ENCODE peak calls at places on chromosomes 4 and X, in five cellular contexts. P, F, B, W and H are unnamed samples.

GRCh38 chr4:154208424-154208823 is 283.2 kb downstream of the DCHS2 start:
- DNase-seq in P (no peak), W (no peak), F (no peak), B (no peak), H (no peak)

GRCh38 chrX:110204986-110205385 is 112.9 kb downstream of the AMMECR1 start:
- DNase-seq in P (no peak), W (peak; percentile 84), F (no peak), B (no peak), H (peak; percentile 71)

GRCh38 chrX:109839694-109840358 is 106.8 kb upstream of the ACSL4 start:
- DNase-seq in W (no peak), P (no peak), B (no peak), F (no peak), H (peak; percentile 74)

GRCh38 chr4:144894525-144894924 is 203.5 kb downstream of the ANAPC10 start:
- DNase-seq in P (no peak), F (peak; percentile 9), B (no peak), W (peak; percentile 28), H (peak; percentile 94)

GRCh38 chr4:94673961-94674360 is 83.8 kb upstream of the BMPR1B start:
- DNase-seq in P (no peak), B (no peak), F (no peak), W (no peak), H (no peak)

GRCh38 chr4:103445377-103445776 is 247.2 kb upstream of the CENPE start:
- DNase-seq in P (no peak), B (no peak), F (no peak), W (no peak), H (no peak)

GRCh38 chr4:95549246-95550138 is 719 bp upstream of the UNC5C start:
- DNase-seq in W (peak; percentile 8), P (peak; percentile 18), B (peak; percentile 84), F (peak; percentile 47), H (peak; percentile 58)

GRCh38 chrX:34778961-34779360 is 121.9 kb upstream of the TMEM47 start:
- DNase-seq in P (no peak), W (peak; percentile 63), F (no peak), B (no peak), H (peak; percentile 24)

GRCh38 chr4:6873291-6873690 is 36.3 kb upstream of the TBC1D14 start:
- DNase-seq in F (no peak), W (no peak), P (no peak), B (no peak), H (peak; percentile 25)

GRCh38 chr4:24559032-24559821 is 25.1 kb downstream of the DHX15 start:
- DNase-seq in P (no peak), B (no peak), W (peak; percentile 26), F (no peak), H (no peak)

GRCh38 chr4:41452484-41453225 is 85.3 kb upstream of the LIMCH1 start:
- DNase-seq in F (no peak), B (no peak), P (no peak), W (no peak), H (no peak)

GRCh38 chr4:14906805-14907204 is 95.5 kb upstream of the CPEB2 start:
- DNase-seq in B (no peak), F (no peak), P (no peak), W (no peak), H (no peak)

GRCh38 chr4:78059524-78059889 is 2.4 kb downstream of the FRAS1 start:
- DNase-seq in P (no peak), B (no peak), W (peak; percentile 85), F (peak; percentile 47), H (peak; percentile 84)

GRCh38 chr4:17595471-17596005 is 18.5 kb downstream of the LAP3 start:
- DNase-seq in P (no peak), F (no peak), B (no peak), W (no peak), H (no peak)

GRCh38 chrX:1205681-1206611 is 6.5 kb downstream of the CRLF2 start:
- DNase-seq in B (peak; percentile 82), F (peak; percentile 62), P (no peak), W (peak; percentile 62), H (peak; percentile 53)

GRCh38 chr4:92012899-92013867 is 290.6 kb upstream of the GRID2 start:
- DNase-seq in F (peak; percentile 87), P (no peak), W (no peak), B (no peak), H (no peak)
- TF ChIP-seq CTCF in F (peak; percentile 31), P (no peak), W (no peak), B (no peak), H (peak; percentile 0)

GRCh38 chrX:39445336-39445735 is 644.1 kb downstream of the MID1IP1 start:
- DNase-seq in F (peak; percentile 77), B (no peak), W (no peak), P (no peak), H (peak; percentile 6)
- TF ChIP-seq CTCF in F (no peak), B (no peak), W (no peak), P (peak; percentile 23), H (peak; percentile 24)

GRCh38 chrX:19702856-19703255 is 184.5 kb downstream of the SH3KBP1 start:
- DNase-seq in B (no peak), P (no peak), F (no peak), W (no peak), H (no peak)

GRCh38 chrX:19707472-19707871 is 179.9 kb downstream of the SH3KBP1 start:
- DNase-seq in F (no peak), P (no peak), B (no peak), W (no peak), H (peak; percentile 25)

GRCh38 chrX:19708683-19709082 is 178.7 kb downstream of the SH3KBP1 start:
- DNase-seq in B (no peak), F (no peak), W (no peak), P (no peak), H (no peak)

GRCh38 chrX:19704117-19704516 is 183.3 kb downstream of the SH3KBP1 start:
- DNase-seq in B (no peak), P (no peak), F (no peak), W (no peak), H (no peak)

DNA sequence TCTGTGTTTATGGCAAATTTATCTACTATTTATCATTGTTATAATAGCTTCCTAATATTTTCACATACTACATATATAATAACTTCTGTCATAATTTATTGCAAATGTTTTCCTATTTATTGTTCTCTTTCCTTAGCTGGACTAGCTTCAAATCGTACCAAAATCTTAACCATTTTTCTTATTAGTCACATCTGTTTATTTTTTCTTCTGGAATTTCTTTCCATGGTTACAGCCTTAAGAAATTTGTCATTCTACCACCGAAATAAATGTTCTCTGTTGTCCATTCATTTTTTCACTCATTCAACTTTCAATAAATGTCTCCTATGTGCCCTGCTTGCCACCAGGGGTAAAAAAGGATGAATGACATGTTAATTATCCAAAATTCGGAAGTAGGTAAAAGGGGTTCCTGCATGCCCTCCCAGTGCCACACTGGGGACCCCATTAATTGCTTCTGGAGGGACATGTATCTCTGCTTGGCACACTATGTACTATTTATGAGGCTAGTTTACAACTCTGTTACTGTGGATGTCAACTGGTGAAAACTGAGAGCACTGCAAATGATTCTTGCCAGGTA is 182.1 kb downstream of the SH3KBP1 start:
- DNase-seq in W (peak; percentile 67), F (no peak), B (no peak), P (no peak), H (peak; percentile 38)
- TF ChIP-seq CTCF in W (peak; percentile 32), F (no peak), B (no peak), P (no peak), H (no peak)

GRCh38 chr4:48341776-48342558 is 638 bp downstream of the SLAIN2 start:
- DNase-seq in F (peak; percentile 58), W (peak; percentile 35), P (peak; percentile 13), B (peak; percentile 93), H (peak; percentile 27)

GRCh38 chr4:48339642-48340041 is 1.7 kb upstream of the SLAIN2 start:
- DNase-seq in W (no peak), F (no peak), B (no peak), P (no peak), H (no peak)

GRCh38 chr4:48340276-48340904 is 939 bp upstream of the SLAIN2 start:
- DNase-seq in F (peak; percentile 58), W (peak; percentile 70), P (no peak), B (no peak), H (peak; percentile 76)

GRCh38 chr4:48342559-48342878 is 1.2 kb downstream of the SLAIN2 start:
- DNase-seq in W (no peak), P (no peak), B (no peak), F (no peak), H (no peak)

DNA sequence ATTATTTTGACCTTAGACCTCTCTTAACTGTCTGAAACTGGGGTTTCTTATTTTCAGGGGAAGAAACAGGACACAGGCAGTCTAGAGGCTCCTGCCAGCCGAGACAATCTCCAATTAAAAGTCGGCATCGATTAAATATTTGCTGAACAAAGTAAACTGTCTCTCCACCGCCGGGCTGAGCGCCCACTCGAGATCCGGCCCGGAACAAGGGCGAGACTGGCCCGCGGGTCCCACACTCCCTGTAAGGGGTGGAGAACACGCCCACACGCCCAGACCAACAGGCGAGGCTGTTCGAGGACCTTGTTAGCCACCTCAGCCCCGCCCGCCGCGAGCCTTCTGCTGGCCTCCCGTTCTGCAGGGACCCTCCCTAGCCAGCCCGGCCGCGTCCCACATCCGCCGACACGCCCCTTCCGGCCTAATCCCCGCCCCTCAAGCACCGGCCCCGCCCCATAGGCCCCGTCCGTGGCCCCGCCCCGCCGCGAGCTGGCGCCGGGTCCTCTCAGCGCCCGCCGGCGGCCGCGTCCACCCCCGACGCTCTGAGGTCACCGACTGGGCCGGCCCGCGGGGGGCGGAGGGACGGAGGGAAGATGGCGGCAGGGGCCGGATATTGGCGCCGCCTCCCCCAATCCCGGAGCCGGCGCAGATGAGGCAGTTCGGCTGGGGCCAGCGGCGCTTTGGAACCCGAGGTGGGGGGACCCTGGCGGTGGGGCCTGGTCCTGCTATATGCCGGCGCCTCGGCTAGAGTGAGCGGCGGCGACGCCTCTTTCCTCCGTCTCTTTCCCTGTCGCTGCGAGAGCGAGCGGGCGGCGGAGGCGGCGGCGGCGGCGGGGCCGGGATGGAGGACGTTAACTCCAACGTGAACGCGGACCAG is at the start of gene SLAIN2:
- DNase-seq in W (peak; percentile 98), F (peak; percentile 99), P (peak; percentile 98), B (peak; percentile 100), H (peak; percentile 99)
- TF ChIP-seq CTCF in W (peak; percentile 35), F (peak; percentile 41), P (peak; percentile 21), B (no peak), H (peak; percentile 10)

GRCh38 chrX:125322431-125322830 is 2.8 kb downstream of the TEX13C start:
- DNase-seq in F (no peak), W (no peak), B (no peak), P (no peak), H (no peak)
- TF ChIP-seq CTCF in F (no peak), W (no peak), B (no peak), P (no peak), H (no peak)

GRCh38 chrX:16664059-16664458 is 14.1 kb downstream of the S100G start:
- DNase-seq in W (no peak), F (no peak), P (no peak), B (no peak), H (peak; percentile 11)
- TF ChIP-seq CTCF in W (peak; percentile 21), F (no peak), P (no peak), B (no peak), H (no peak)

GRCh38 chr4:184506527-184507121 is 32.3 kb upstream of the IRF2 start:
- DNase-seq in P (no peak), F (peak; percentile 23), B (no peak), W (no peak), H (no peak)
- TF ChIP-seq CTCF in P (no peak), F (no peak), B (no peak), W (peak; percentile 31), H (peak; percentile 12)